ENCODE peak calls at places on chromosomes 7 and 10, in seven cellular contexts. A, I, T, Q, C, S and W are unnamed samples.

GRCh38 chr7:132276252-132276651 is 300.0 kb downstream of the PLXNA4 start:
- DNase-seq in A (no peak), I (no peak), T (peak), Q (no peak), C (no peak), S (no peak), W (no peak)

GRCh38 chr7:39413866-39414668 is 152.1 kb upstream of the YAE1 start:
- DNase-seq in A (peak), I (peak), T (peak), Q (peak), C (peak), S (peak), W (peak)

GRCh38 chr10:112783653-112784426 is 166.2 kb upstream of the TCF7L2 start:
- DNase-seq in A (no peak), I (peak), T (no peak), Q (no peak), C (no peak), S (no peak), W (no peak)

GRCh38 chr10:132507956-132508490 is 29.6 kb upstream of the INPP5A start:
- DNase-seq in A (no peak), I (no peak), T (peak), Q (no peak), C (no peak), S (no peak), W (no peak)

GRCh38 chr10:48902096-48902495 is 37.5 kb downstream of the LRRC18 start:
- DNase-seq in A (no peak), I (no peak), T (no peak), Q (no peak), C (peak), S (no peak), W (no peak)

GRCh38 chr10:133009218-133009954 is 67.0 kb upstream of the CFAP46 start:
- DNase-seq in A (no peak), I (no peak), T (no peak), Q (no peak), C (peak), S (no peak), W (no peak)

GRCh38 chr10:97991875-97992274 is 38.5 kb downstream of the CRTAC1 start:
- DNase-seq in A (no peak), I (peak), T (no peak), Q (no peak), C (no peak), S (peak), W (no peak)

GRCh38 chr10:29949411-29950011 is 109.9 kb downstream of the JCAD start:
- DNase-seq in A (no peak), I (no peak), T (no peak), Q (no peak), C (no peak), S (no peak), W (no peak)

GRCh38 chr7:142854505-142855400 is at the start of gene EPHB6:
- DNase-seq in A (no peak), I (peak), T (peak), Q (no peak), C (peak), S (no peak), W (no peak)

GRCh38 chr7:157671358-157672255 is 334.8 kb downstream of the DNAJB6 start:
- DNase-seq in A (no peak), I (peak), T (no peak), Q (no peak), C (no peak), S (no peak), W (no peak)

GRCh38 chr10:116796910-116797513 is 52.3 kb upstream of the ENO4 start:
- DNase-seq in A (peak), I (peak), T (peak), Q (no peak), C (peak), S (peak), W (peak)

GRCh38 chr7:23474098-23474828 is 4.0 kb upstream of the IGF2BP3 start:
- DNase-seq in A (peak), I (peak), T (peak), Q (peak), C (peak), S (peak), W (peak)

GRCh38 chr7:98474558-98474957 is 73.7 kb upstream of the BAIAP2L1 start:
- DNase-seq in A (no peak), I (no peak), T (no peak), Q (no peak), C (no peak), S (no peak), W (no peak)
- TF ChIP-seq TAF1 in A (no peak), I (no peak), T (no peak), Q (no peak), C (no peak), S (no peak), W (no peak)

DNA sequence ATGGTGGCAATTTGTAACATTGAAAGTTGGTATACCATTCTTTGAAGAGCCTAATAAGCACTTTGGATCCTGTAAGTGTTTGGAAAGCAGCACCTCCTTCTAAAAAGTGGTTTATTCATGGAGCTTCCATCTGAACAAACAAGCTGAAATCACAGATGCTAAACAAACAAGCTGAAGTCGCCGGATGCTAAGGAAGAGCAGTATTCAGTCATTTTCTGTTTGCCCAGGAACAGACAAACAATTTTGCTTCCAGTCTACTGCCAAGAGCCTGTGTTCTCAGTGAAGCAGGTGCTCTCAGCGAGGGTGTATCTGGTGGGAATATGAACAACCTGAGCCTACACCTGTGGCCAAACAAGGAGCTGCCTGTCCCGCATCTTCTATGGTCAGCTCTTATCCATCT is 6.3 kb downstream of the COL28A1 start:
- DNase-seq in A (no peak), I (no peak), T (no peak), Q (no peak), C (no peak), S (no peak), W (no peak)
- TF ChIP-seq TAF1 in A (no peak), I (no peak), T (no peak), Q (no peak), C (no peak), S (no peak), W (no peak)

GRCh38 chr7:121023189-121023588 is 34.7 kb downstream of the CPED1 start:
- DNase-seq in A (no peak), I (no peak), T (no peak), Q (no peak), C (no peak), S (no peak), W (no peak)
- TF ChIP-seq TAF1 in A (no peak), I (no peak), T (no peak), Q (no peak), C (no peak), S (no peak), W (no peak)

GRCh38 chr10:90788987-90789386 is 68.9 kb downstream of the HTR7 start:
- DNase-seq in A (no peak), I (no peak), T (no peak), Q (peak), C (no peak), S (no peak), W (no peak)

GRCh38 chr10:90785782-90786181 is 72.1 kb downstream of the HTR7 start:
- DNase-seq in A (no peak), I (no peak), T (no peak), Q (no peak), C (no peak), S (no peak), W (no peak)

GRCh38 chr10:90787376-90787775 is 70.5 kb downstream of the HTR7 start:
- DNase-seq in A (no peak), I (no peak), T (no peak), Q (no peak), C (no peak), S (no peak), W (no peak)

GRCh38 chr10:90787906-90788491 is 69.8 kb downstream of the HTR7 start:
- DNase-seq in A (no peak), I (no peak), T (peak), Q (no peak), C (peak), S (peak), W (no peak)
- TF ChIP-seq TAF1 in A (no peak), I (no peak), T (no peak), Q (no peak), C (no peak), S (no peak), W (no peak)

GRCh38 chr7:31432831-31433340 is 81.0 kb upstream of the ITPRID1 start:
- DNase-seq in A (no peak), I (no peak), T (no peak), Q (no peak), C (no peak), S (no peak), W (no peak)
- TF ChIP-seq TAF1 in A (no peak), I (no peak), T (no peak), Q (no peak), C (no peak), S (no peak), W (no peak)